ENCODE peak calls at places on chromosome 11, in eight cellular contexts. C, M, X, W, J, T, Q and Y are unnamed samples.

GRCh38 chr11:32420937-32421532 is 14.3 kb downstream of the WT1 start:
- DNase-seq in M (no peak), C (peak; percentile 47), J (peak; percentile 67), W (no peak), X (no peak), Q (peak; percentile 79), T (no peak), Y (no peak)

GRCh38 chr11:72776844-72777754 is 16.7 kb downstream of the STARD10 start:
- DNase-seq in Q (no peak), M (peak; percentile 93), J (no peak), X (peak; percentile 61), C (no peak), T (peak; percentile 89), W (no peak), Y (no peak)

GRCh38 chr11:130403967-130404366 is 24.4 kb downstream of the ADAMTS8 start:
- DNase-seq in C (no peak), X (no peak), M (no peak), Q (no peak), T (no peak), W (no peak), J (no peak), Y (no peak)

GRCh38 chr11:45158891-45159605 is 12.6 kb downstream of the PRDM11 start:
- DNase-seq in X (no peak), C (no peak), W (no peak), Q (no peak), T (no peak), M (no peak), J (no peak), Y (no peak)

GRCh38 chr11:74004694-74005615 is 3.9 kb downstream of the UCP3 start:
- DNase-seq in J (no peak), Q (no peak), X (no peak), M (no peak), W (no peak), C (no peak), T (no peak), Y (no peak)

GRCh38 chr11:27139742-27140141 is 99.1 kb downstream of the BBOX1 start:
- DNase-seq in X (no peak), M (no peak), C (no peak), W (no peak), J (peak; percentile 28), Q (no peak), T (no peak), Y (no peak)

GRCh38 chr11:369336-370018 is at the start of gene B4GALNT4:
- DNase-seq in X (peak; percentile 22), J (peak; percentile 41), M (no peak), C (no peak), W (no peak), Q (no peak), T (no peak), Y (no peak)

GRCh38 chr11:35605691-35606090 is 12.6 kb upstream of the FJX1 start:
- DNase-seq in M (no peak), X (no peak), Q (no peak), C (no peak), J (peak; percentile 76), W (peak; percentile 58), T (peak; percentile 13), Y (no peak)

GRCh38 chr11:110160016-110160415 is 66.8 kb downstream of the ZC3H12C start:
- DNase-seq in Q (no peak), W (peak; percentile 57), J (peak; percentile 35), C (peak; percentile 67), T (no peak), X (no peak), M (no peak), Y (no peak)

GRCh38 chr11:68508425-68508824 is 47.9 kb downstream of the PPP6R3 start:
- DNase-seq in J (no peak), M (no peak), C (no peak), X (no peak), W (peak; percentile 24), Q (no peak), T (no peak), Y (no peak)

GRCh38 chr11:61733120-61733978 is 19.1 kb upstream of the MYRF start:
- DNase-seq in Q (peak; percentile 79), M (peak; percentile 86), X (peak; percentile 92), C (peak; percentile 85), W (peak; percentile 74), J (peak; percentile 86), T (peak; percentile 90), Y (peak; percentile 64)

GRCh38 chr11:44243086-44243485 is 66.9 kb downstream of the ALX4 start:
- DNase-seq in Q (no peak), T (no peak), C (no peak), J (no peak), W (no peak), M (no peak), X (no peak), Y (no peak)

GRCh38 chr11:73404048-73404447 is 27.8 kb downstream of the RELT start:
- DNase-seq in M (peak; percentile 69), C (peak; percentile 69), J (peak; percentile 80), X (peak; percentile 80), W (peak; percentile 29), T (peak; percentile 72), Q (peak; percentile 78), Y (no peak)

GRCh38 chr11:12329169-12329568 is 48.2 kb upstream of the PARVA start:
- DNase-seq in X (no peak), J (no peak), M (no peak), W (no peak), C (no peak), T (no peak), Q (peak; percentile 6), Y (no peak)

GRCh38 chr11:72091292-72091691 is 10.6 kb downstream of the LRRC51 start:
- DNase-seq in T (peak; percentile 83), W (peak; percentile 60), C (peak; percentile 75), X (peak; percentile 72), M (peak; percentile 76), Q (peak; percentile 79), J (peak; percentile 74), Y (peak; percentile 39)

GRCh38 chr11:124194696-124195418 is 11.7 kb downstream of the OR10D3 start:
- DNase-seq in J (peak; percentile 82), X (no peak), C (peak; percentile 80), Q (peak; percentile 69), T (peak; percentile 48), M (no peak), W (peak; percentile 53), Y (no peak)

GRCh38 chr11:110711776-110712642 is at the start of gene ARHGAP20:
- DNase-seq in T (peak; percentile 52), J (peak; percentile 83), W (peak; percentile 46), C (peak; percentile 51), X (peak; percentile 84), Q (peak; percentile 60), M (peak; percentile 83), Y (peak; percentile 71)

GRCh38 chr11:35236667-35237003 is 97.7 kb downstream of the CD44 start:
- DNase-seq in M (no peak), C (peak; percentile 71), T (peak; percentile 38), W (peak; percentile 75), X (no peak), J (peak; percentile 43), Q (no peak), Y (no peak)

GRCh38 chr11:77449060-77449521 is 24.8 kb downstream of the PAK1 start:
- DNase-seq in T (peak; percentile 24), W (no peak), J (no peak), X (no peak), Q (no peak), M (no peak), C (no peak), Y (no peak)

GRCh38 chr11:102559839-102560238 is 29.3 kb upstream of the MMP7 start:
- DNase-seq in J (no peak), Q (no peak), T (no peak), M (no peak), C (no peak), X (no peak), W (no peak), Y (no peak)

GRCh38 chr11:111634981-111635705 is 32.9 kb downstream of the SIK2 start:
- DNase-seq in T (no peak), C (peak; percentile 66), M (no peak), Q (no peak), X (no peak), J (peak; percentile 32), W (peak; percentile 83), Y (no peak)

GRCh38 chr11:133082851-133083488 is 449.3 kb downstream of the OPCML start:
- DNase-seq in Q (peak; percentile 76), C (peak; percentile 24), M (peak; percentile 70), X (peak; percentile 76), T (peak; percentile 61), J (peak; percentile 62), W (peak; percentile 5), Y (no peak)
- TF ChIP-seq CTCF in Q (peak; percentile 33), C (peak; percentile 11), M (peak; percentile 99), X (peak; percentile 60), T (peak; percentile 99), J (peak; percentile 47), W (peak; percentile 47), Y (no peak)

DNA sequence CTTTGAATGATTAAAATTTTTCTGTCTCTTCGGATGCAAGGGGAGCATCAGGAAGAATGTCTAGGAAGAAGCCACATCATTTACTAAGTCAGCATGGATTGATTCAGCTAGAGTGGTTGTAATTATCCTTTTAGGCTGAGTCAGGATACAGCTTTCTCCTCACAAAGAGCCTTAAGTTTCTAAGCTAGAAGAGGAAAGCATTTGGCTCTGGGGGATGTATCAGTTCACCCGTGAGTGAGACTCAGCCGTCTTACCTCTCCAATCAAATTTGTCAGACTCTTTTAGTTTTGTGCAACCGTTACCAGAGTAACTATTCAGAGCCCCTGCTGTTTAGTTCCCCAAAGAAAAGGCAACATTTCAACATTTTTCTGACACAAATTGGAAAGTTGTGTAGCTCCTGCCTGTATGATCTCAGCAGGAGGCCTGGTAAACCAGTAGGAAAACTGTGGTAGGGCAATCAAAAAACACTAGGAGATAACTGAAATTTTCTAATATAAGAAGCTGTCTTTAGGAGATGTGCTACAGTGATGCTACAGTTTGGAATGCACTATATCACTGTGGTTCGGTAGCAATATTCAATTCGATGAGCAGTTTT is 432.4 kb upstream of the LUZP2 start:
- DNase-seq in W (peak; percentile 54), Q (no peak), C (no peak), X (no peak), M (no peak), T (no peak), J (no peak), Y (no peak)
- TF ChIP-seq CTCF in W (no peak), Q (no peak), C (no peak), X (no peak), M (no peak), T (no peak), J (no peak), Y (no peak)

GRCh38 chr11:96341237-96342130 is 1.5 kb downstream of the MAML2 start:
- DNase-seq in W (peak; percentile 61), J (peak; percentile 61), Q (peak; percentile 75), T (peak; percentile 33), X (peak; percentile 70), C (peak; percentile 61), M (no peak), Y (peak; percentile 54)
- TF ChIP-seq CTCF in W (peak; percentile 64), J (peak; percentile 51), Q (peak; percentile 36), T (peak; percentile 30), X (peak; percentile 59), C (peak; percentile 57), M (peak; percentile 14), Y (no peak)

DNA sequence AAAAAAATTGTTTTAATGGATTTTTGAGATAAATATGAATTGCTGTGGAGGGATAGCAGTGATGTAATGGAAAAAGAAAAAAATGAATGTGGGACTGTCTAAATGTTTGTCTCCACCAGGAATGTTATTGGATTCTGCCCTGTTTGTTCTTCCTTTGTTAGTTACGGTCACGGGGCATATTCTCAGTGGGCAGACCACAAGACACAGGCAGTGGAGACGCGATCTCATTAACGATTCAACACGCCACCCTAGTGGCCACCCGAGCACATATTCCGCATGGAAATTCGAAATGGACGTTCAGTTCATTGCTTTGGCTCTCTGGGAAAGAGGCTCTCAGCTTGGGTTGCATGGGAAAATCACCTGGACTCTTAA is 151.8 kb upstream of the TTC12 start:
- DNase-seq in X (no peak), Q (peak; percentile 41), J (peak; percentile 53), M (no peak), T (no peak), W (peak; percentile 20), C (no peak), Y (no peak)
- TF ChIP-seq CTCF in X (no peak), Q (peak; percentile 52), J (peak; percentile 28), M (no peak), T (no peak), W (peak; percentile 28), C (peak; percentile 10), Y (no peak)